ENCODE peak calls at places on chromosome 1, in ten cellular contexts. Z is epithelial cell of proximal tubule, U is lower leg skin, T is cardiac fibroblast, I is left ventricle myocardium inferior, J is fibroblast of pulmonary artery, P is mucosa of descending colon, E is brain microvascular endothelial cell, D is heart right ventricle, W is astrocyte of the spinal cord. L is an unnamed sample.

GRCh38 chr1:24900486-24900849 is 29.6 kb downstream of the RUNX3 start:
- DNase-seq in E (no peak), T (no peak), P (peak; percentile 15), W (no peak), J (no peak), Z (no peak), D (no peak), U (no peak), I (no peak), L (no peak)

GRCh38 chr1:162094271-162094670 is 24.8 kb downstream of the NOS1AP start:
- DNase-seq in I (no peak), T (no peak), W (peak; percentile 21), Z (no peak), J (no peak), D (no peak), U (no peak), P (no peak), E (no peak), L (no peak)

GRCh38 chr1:3533051-3534048 is 78.0 kb downstream of the MEGF6 start:
- DNase-seq in J (no peak), U (no peak), E (no peak), Z (no peak), P (no peak), I (no peak), W (no peak), T (no peak), D (no peak), L (no peak)

GRCh38 chr1:226656201-226656600 is 82.9 kb downstream of the ITPKB start:
- DNase-seq in U (no peak), J (no peak), Z (no peak), E (no peak), W (no peak), T (no peak), D (no peak), I (peak; percentile 11), P (peak; percentile 55), L (no peak)

GRCh38 chr1:228348708-228349467 is 57.7 kb downstream of the TRIM11 start:
- DNase-seq in P (no peak), T (no peak), I (peak; percentile 4), U (no peak), Z (no peak), D (no peak), E (no peak), W (no peak), J (no peak), L (no peak)

GRCh38 chr1:7581754-7582264 is 189.3 kb upstream of the VAMP3 start:
- DNase-seq in U (no peak), D (no peak), J (peak; percentile 2), W (no peak), I (no peak), T (peak; percentile 4), E (no peak), P (no peak), Z (no peak), L (no peak)

GRCh38 chr1:206757524-206758266 is 12.9 kb upstream of the IL19 start:
- DNase-seq in I (no peak), U (no peak), W (no peak), E (no peak), P (no peak), T (no peak), Z (no peak), D (no peak), J (no peak), L (no peak)

GRCh38 chr1:212566522-212567479 is 41.8 kb upstream of the ATF3 start:
- DNase-seq in J (peak; percentile 57), W (peak; percentile 78), D (peak; percentile 39), E (no peak), I (no peak), T (peak; percentile 64), P (peak; percentile 55), Z (peak; percentile 40), U (peak; percentile 36), L (no peak)

GRCh38 chr1:40314721-40315238 is 2.3 kb downstream of the COL9A2 start:
- DNase-seq in P (no peak), I (no peak), T (no peak), J (no peak), W (no peak), Z (no peak), E (no peak), D (no peak), U (no peak), L (peak; percentile 83)
- TF ChIP-seq CTCF in P (no peak), I (no peak), T (no peak), J (no peak), W (no peak), Z (no peak), E (no peak), D (no peak), U (no peak), L (no peak)

GRCh38 chr1:50420283-50420682 is 3.0 kb downstream of the DMRTA2 start:
- DNase-seq in W (no peak), D (no peak), P (no peak), J (no peak), U (no peak), E (no peak), Z (no peak), T (no peak), I (no peak), L (no peak)

GRCh38 chr1:50418600-50419109 is 4.6 kb downstream of the DMRTA2 start:
- DNase-seq in I (no peak), J (no peak), D (no peak), U (no peak), Z (no peak), E (no peak), P (no peak), T (no peak), W (no peak), L (no peak)

GRCh38 chr1:50417946-50418599 is 5.2 kb downstream of the DMRTA2 start:
- DNase-seq in D (no peak), W (no peak), I (no peak), J (no peak), T (no peak), E (no peak), P (no peak), U (no peak), Z (no peak), L (no peak)

GRCh38 chr1:50419907-50420248 is 3.4 kb downstream of the DMRTA2 start:
- DNase-seq in W (no peak), E (no peak), T (no peak), U (no peak), D (no peak), P (no peak), Z (no peak), J (no peak), I (no peak), L (no peak)

DNA sequence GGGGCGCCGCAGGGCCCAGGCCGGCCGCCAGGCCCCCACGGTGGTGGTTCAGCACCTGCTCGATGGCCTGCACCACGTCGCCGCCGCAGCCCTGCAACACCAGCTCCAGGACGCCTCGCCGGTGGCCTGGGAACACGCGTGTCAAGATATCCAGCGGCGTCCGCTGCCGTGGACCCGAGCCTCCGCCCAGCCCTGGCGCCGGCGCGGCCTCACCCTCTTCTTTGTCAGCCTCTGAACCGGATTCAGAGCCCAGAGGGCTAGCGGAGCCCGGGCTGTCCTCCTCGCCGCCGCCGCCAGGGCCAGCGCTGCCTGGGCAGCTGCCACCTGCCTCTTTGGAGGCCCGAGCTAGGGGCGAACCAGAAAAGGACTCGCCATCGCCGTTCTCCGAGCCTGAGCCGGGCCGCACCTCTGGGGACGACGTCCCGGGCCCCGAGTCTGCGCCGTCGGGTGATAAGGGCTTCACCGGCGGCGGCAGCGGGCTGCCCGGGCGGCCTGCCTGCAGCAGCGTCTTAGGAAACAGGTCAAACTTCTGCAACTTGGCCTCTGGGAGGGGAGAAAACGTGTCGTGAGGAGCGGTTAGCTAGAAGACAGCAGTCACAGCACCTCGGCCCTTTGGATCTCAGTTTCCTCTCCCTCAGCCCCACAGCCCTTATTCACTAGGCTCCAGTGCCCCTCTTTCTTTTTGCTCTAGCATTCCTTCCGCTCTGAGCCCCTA is 3.9 kb downstream of the DMRTA2 start:
- DNase-seq in I (no peak), J (no peak), E (no peak), P (peak; percentile 48), T (no peak), D (no peak), U (no peak), Z (no peak), W (no peak), L (no peak)
- TF ChIP-seq CTCF in I (no peak), J (no peak), E (peak; percentile 28), P (no peak), T (peak; percentile 22), D (no peak), U (no peak), Z (no peak), W (peak; percentile 14), L (peak; percentile 28)

GRCh38 chr1:209454340-209455014 is 129.0 kb upstream of the CAMK1G start:
- DNase-seq in J (no peak), P (no peak), Z (no peak), U (no peak), T (no peak), W (no peak), D (no peak), E (no peak), I (no peak), L (no peak)

GRCh38 chr1:209455666-209456065 is 127.8 kb upstream of the CAMK1G start:
- DNase-seq in D (no peak), W (no peak), T (no peak), P (no peak), U (no peak), J (no peak), I (no peak), E (no peak), Z (no peak), L (no peak)

GRCh38 chr1:209456878-209457277 is 126.6 kb upstream of the CAMK1G start:
- DNase-seq in Z (no peak), T (no peak), E (no peak), D (no peak), P (no peak), U (no peak), I (no peak), W (no peak), J (no peak), L (no peak)

GRCh38 chr1:209455133-209455532 is 128.4 kb upstream of the CAMK1G start:
- DNase-seq in Z (peak; percentile 43), J (no peak), W (no peak), U (no peak), I (no peak), E (no peak), P (no peak), D (no peak), T (no peak), L (no peak)

DNA sequence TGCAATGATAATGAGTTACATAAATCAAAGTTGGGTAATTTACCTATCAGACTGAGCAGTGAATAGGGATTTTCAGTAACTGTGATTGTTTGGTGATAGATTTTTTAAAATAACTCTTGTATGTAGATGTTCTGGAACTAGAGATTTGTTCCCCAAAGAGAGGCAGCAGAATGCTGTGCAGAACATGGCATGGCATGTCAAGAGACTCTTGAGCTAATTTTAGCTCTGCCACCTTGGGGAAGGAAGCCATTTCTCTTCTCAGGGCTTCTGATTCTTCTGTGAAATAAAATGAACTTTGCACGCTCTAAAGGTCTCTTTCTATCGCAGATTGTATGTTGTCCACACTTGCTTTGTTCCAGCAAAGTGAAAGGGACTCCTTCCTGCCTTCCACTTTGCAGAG is 125.9 kb upstream of the CAMK1G start:
- DNase-seq in Z (no peak), D (no peak), U (no peak), T (no peak), W (no peak), J (no peak), E (no peak), I (no peak), P (no peak), L (no peak)
- TF ChIP-seq CTCF in Z (no peak), D (no peak), U (no peak), T (no peak), W (no peak), J (no peak), E (no peak), I (no peak), P (no peak), L (no peak)

DNA sequence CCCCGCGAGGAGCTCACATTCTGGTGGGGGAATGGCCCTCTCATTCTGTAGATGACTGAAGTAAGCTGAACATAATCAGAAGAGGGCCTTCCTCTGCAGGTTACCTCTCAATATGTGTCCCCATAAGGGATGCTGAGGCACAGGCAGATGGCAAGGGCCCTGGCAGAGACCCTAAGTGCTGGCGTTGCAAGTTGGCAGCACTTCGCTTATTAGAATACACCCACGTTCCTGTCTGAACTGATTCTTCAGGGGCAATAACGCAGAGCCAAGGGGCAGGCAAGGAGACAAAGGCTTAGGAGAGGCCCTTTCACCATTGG is 56.6 kb downstream of the GLIS1 start:
- DNase-seq in J (no peak), E (no peak), I (no peak), D (no peak), U (no peak), T (no peak), W (no peak), Z (no peak), P (no peak), L (no peak)
- TF ChIP-seq CTCF in J (no peak), E (no peak), I (no peak), D (no peak), U (no peak), T (no peak), W (no peak), Z (no peak), P (no peak), L (no peak)

L was measured in osteocyte.